ENCODE peak calls at places on chromosomes 11 and 22, in seven cellular contexts. E is cardiac muscle cell, P is thyroid gland, R is endothelial cell, H is GM10248, D is HCT116, B is astrocyte of the spinal cord. C is an unnamed sample.

GRCh38 chr11:84714316-84714780 is 912.8 kb downstream of the DLG2 start:
- DNase-seq in D (peak), P (peak), B (peak), R (peak), H (peak), E (peak), C (peak)

GRCh38 chr11:1921576-1922141 is 2.2 kb downstream of the TNNT3 start:
- DNase-seq in R (no peak), H (no peak), P (no peak), D (no peak), B (no peak), E (peak), C (no peak)

GRCh38 chr11:37632748-37633147 is 1034.7 kb upstream of the RAG2 start:
- DNase-seq in H (no peak), E (no peak), R (no peak), B (no peak), P (no peak), D (no peak), C (no peak)

GRCh38 chr22:19635644-19636043 is 78.7 kb upstream of the SEPTIN5 start:
- DNase-seq in P (no peak), E (no peak), H (no peak), D (no peak), R (no peak), B (no peak), C (no peak)

GRCh38 chr11:36499325-36499724 is 10.7 kb downstream of the TRAF6 start:
- DNase-seq in P (no peak), E (no peak), H (no peak), R (no peak), B (no peak), D (no peak), C (no peak)

GRCh38 chr11:112241486-112241885 is 15.3 kb downstream of the PTS start:
- DNase-seq in E (peak), H (no peak), R (no peak), P (no peak), D (no peak), B (peak), C (no peak)

GRCh38 chr11:80103149-80103859 is 662.5 kb upstream of the TENM4 start:
- DNase-seq in H (no peak), B (peak), P (no peak), D (no peak), E (peak), R (no peak), C (no peak)

GRCh38 chr11:35082322-35083180 is 56.4 kb upstream of the CD44 start:
- DNase-seq in P (peak), D (peak), B (peak), E (peak), H (peak), R (no peak), C (peak)

GRCh38 chr11:77401486-77402217 is 72.2 kb downstream of the PAK1 start:
- DNase-seq in E (no peak), D (no peak), P (peak), R (no peak), B (no peak), H (no peak), C (no peak)

GRCh38 chr11:27876209-27876775 is 176.0 kb upstream of the BDNF start:
- DNase-seq in R (no peak), D (no peak), P (no peak), E (no peak), H (no peak), B (no peak), C (no peak)

GRCh38 chr22:49749227-49749626 is 78.4 kb downstream of the BRD1 start:
- DNase-seq in R (no peak), E (no peak), D (no peak), B (no peak), H (no peak), P (no peak), C (no peak)

GRCh38 chr22:49748514-49748913 is 79.2 kb downstream of the BRD1 start:
- DNase-seq in D (no peak), B (no peak), P (no peak), H (no peak), R (no peak), E (no peak), C (no peak)

GRCh38 chr22:49747705-49748104 is 80.0 kb downstream of the BRD1 start:
- DNase-seq in P (no peak), D (no peak), H (no peak), B (no peak), E (no peak), R (no peak), C (no peak)

GRCh38 chr22:49746065-49746464 is 81.6 kb downstream of the BRD1 start:
- DNase-seq in R (no peak), D (no peak), E (no peak), B (no peak), H (no peak), P (no peak), C (no peak)

GRCh38 chr22:49747130-49747529 is 80.5 kb downstream of the BRD1 start:
- DNase-seq in P (no peak), B (no peak), R (no peak), D (no peak), E (no peak), H (no peak), C (no peak)
- TF ChIP-seq CTCF in P (no peak), B (no peak), R (no peak), D (no peak), E (no peak), H (no peak), C (no peak)

DNA sequence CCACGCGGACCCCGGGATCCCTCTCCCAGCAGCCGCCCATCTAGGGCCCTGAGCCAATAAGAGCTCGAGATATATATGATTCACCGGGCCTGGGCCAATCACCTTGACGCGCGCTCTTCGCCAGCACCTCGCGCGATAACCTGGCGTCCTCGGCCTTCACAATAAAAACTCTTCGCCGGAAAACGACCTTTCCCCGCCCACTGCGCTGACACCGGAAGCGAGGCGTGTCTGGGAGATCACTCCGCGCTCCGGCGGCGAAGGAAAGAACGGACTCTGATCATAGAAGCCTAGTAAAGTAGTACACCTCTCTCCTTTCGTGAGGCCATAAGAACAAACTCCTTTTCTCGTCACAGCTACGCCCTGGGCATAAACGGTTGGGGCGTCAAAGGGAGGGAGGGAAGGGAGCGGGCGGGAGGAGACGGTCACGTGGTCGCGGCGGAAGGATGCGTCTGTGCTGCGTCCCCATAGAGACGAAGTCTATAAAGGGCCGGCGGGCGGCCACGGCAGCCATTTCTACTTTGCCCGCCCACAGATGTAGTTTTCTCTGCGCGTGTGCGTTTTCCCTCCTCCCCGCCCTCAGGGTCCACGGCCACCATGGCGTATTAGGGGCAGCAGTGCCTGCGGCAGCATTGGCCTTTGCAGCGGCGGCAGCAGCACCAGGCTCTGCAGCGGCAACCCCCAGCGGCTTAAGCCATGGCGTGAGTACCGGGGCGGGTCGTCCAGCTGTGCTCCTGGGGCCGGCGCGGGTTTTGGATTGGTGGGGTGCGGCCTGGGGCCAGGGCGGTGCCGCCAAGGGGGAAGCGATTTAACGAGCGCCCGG is at the start of gene ATF4:
- DNase-seq in E (peak), P (peak), R (peak), D (peak), B (peak), H (peak), C (peak)
- TF ChIP-seq CTCF in E (no peak), P (no peak), R (no peak), D (no peak), B (no peak), H (no peak), C (no peak)

DNA sequence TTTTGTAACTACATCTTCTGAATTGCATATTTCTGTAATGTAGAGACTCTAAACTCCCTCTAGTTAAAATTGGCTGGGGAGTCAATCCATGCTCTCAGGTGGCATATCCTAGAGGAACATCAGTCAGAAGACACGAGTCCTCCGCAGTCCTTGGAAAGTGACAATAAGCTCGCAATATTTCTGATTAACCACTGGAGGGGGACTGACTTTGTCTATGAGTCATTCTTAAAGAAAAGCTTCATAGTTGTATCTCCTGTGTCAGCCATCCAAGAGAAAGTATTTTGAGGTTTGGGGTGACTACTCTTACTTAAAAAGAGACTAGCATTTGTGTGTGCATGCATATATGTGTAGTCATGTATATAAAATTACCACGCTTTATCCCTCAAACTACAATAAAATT is 60.2 kb downstream of the SLN start:
- DNase-seq in D (peak), P (no peak), H (no peak), B (no peak), R (no peak), E (no peak), C (no peak)
- TF ChIP-seq CTCF in D (peak), P (no peak), H (no peak), B (peak), R (no peak), E (no peak), C (no peak)

GRCh38 chr11:39724404-39724803 is 1735.0 kb downstream of the LRRC4C start:
- DNase-seq in B (no peak), E (no peak), D (no peak), H (no peak), P (no peak), R (no peak), C (no peak)
- TF ChIP-seq CTCF in B (no peak), E (no peak), D (no peak), H (no peak), P (no peak), R (peak), C (no peak)

GRCh38 chr11:64089493-64089892 is 53.8 kb downstream of the FLRT1 start:
- DNase-seq in R (no peak), B (no peak), P (peak), E (no peak), H (no peak), D (no peak), C (no peak)

GRCh38 chr11:64092761-64093136 is 57.0 kb downstream of the FLRT1 start:
- DNase-seq in R (no peak), E (no peak), P (no peak), D (no peak), B (no peak), H (no peak), C (no peak)

GRCh38 chr11:64092119-64092760 is 56.5 kb downstream of the FLRT1 start:
- DNase-seq in D (no peak), P (no peak), B (no peak), H (no peak), R (no peak), E (no peak), C (no peak)

GRCh38 chr11:64089915-64090810 is 54.4 kb downstream of the FLRT1 start:
- DNase-seq in H (no peak), R (no peak), E (no peak), P (no peak), D (no peak), B (no peak), C (no peak)

DNA sequence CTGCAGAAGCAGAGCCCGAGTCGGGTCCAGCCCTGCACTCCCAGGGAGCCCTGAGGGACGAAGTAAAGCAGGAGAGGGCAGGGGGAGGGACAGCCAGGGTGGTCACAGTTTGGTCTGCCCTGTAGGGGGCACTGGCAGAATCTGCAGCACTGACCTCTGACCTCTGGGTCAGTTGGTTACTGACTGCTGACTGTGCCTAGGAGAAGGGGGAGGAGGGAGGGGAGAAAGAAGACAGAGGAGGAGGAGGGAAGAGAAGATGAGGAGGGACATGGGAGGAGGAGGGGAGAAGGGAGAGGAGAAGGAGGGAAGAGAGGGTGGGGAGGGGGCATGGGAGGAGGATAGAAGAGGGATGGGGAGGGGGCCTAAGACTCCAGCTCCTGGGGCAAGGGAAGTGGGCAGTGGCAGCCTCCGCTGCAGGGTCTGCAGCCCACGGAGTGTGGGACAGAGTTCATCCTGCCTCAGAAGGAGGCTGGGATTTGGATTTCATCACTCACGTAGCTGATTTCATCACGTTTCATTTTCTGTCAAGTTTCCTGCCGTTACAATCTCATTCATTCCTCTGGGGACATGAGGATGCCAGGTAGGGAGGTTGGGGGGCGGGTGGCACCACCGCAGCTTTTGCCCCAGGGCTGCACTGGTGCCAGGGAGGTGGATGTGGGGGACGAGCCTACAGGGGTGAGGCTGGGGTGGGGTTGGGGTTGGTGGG is 55.2 kb downstream of the FLRT1 start:
- DNase-seq in H (no peak), D (no peak), B (peak), P (no peak), E (peak), R (no peak), C (no peak)
- TF ChIP-seq CTCF in H (no peak), D (no peak), B (no peak), P (no peak), E (peak), R (no peak), C (no peak)

GRCh38 chr22:46588279-46589140 is 31.7 kb upstream of the GRAMD4 start:
- DNase-seq in H (no peak), D (no peak), P (peak), E (no peak), B (no peak), R (no peak), C (no peak)

GRCh38 chr22:46591890-46592289 is 28.3 kb upstream of the GRAMD4 start:
- DNase-seq in H (no peak), B (no peak), P (no peak), D (no peak), E (no peak), R (no peak), C (no peak)

GRCh38 chr22:46589141-46589748 is 30.9 kb upstream of the GRAMD4 start:
- DNase-seq in B (no peak), R (no peak), D (no peak), P (no peak), E (no peak), H (no peak), C (no peak)

GRCh38 chr22:46589871-46590271 is 30.3 kb upstream of the GRAMD4 start:
- DNase-seq in D (no peak), B (no peak), P (no peak), H (no peak), E (no peak), R (no peak), C (no peak)

GRCh38 chr22:46590334-46590733 is 29.9 kb upstream of the GRAMD4 start:
- DNase-seq in R (no peak), B (no peak), D (no peak), E (no peak), P (peak), H (no peak), C (no peak)
- TF ChIP-seq CTCF in R (no peak), B (no peak), D (no peak), E (no peak), P (no peak), H (no peak), C (no peak)

C was measured in Calu3.